ENCODE peak calls at places on chromosomes 6 and 20, in six cellular contexts. B is Panc1, O is esophagus muscularis mucosa, V is HCT116, T is GM12892, Y is spleen. I is an unnamed sample.

GRCh38 chr6:117167520-117168271 is 97.7 kb upstream of the VGLL2 start:
- DNase-seq in O (no peak), V (peak), T (no peak), Y (no peak), B (no peak), I (no peak)

GRCh38 chr6:62445521-62445920 is 159.5 kb upstream of the KHDRBS2 start:
- DNase-seq in T (no peak), V (no peak), O (no peak), Y (peak), B (no peak), I (no peak)

GRCh38 chr6:106975699-106976032 is 1.1 kb upstream of the CD24 start:
- DNase-seq in O (no peak), B (no peak), Y (no peak), V (no peak), T (no peak), I (no peak)

GRCh38 chr20:47117789-47118188 is 223.1 kb downstream of the EYA2 start:
- DNase-seq in B (no peak), V (no peak), Y (no peak), T (no peak), O (no peak), I (no peak)

GRCh38 chr20:10553326-10553984 is 118.3 kb downstream of the SLX4IP start:
- DNase-seq in Y (no peak), O (peak), V (no peak), T (no peak), B (no peak), I (peak)

GRCh38 chr6:108751851-108752732 is 96.1 kb upstream of the ARMC2 start:
- DNase-seq in O (no peak), B (no peak), Y (no peak), T (no peak), V (no peak), I (no peak)

GRCh38 chr6:95364016-95364604 is 213.2 kb upstream of the MANEA start:
- DNase-seq in O (no peak), Y (no peak), B (peak), V (peak), T (no peak), I (no peak)

GRCh38 chr20:62860924-62861691 is 514 bp downstream of the TCFL5 start:
- DNase-seq in V (no peak), Y (peak), T (no peak), B (no peak), O (no peak), I (no peak)

GRCh38 chr6:46052479-46052878 is 36.8 kb upstream of the CLIC5 start:
- DNase-seq in Y (no peak), O (peak), T (no peak), V (no peak), B (no peak), I (no peak)

GRCh38 chr6:119240257-119241123 is 109.1 kb downstream of the MAN1A1 start:
- DNase-seq in O (no peak), V (no peak), T (no peak), B (no peak), Y (no peak), I (no peak)

GRCh38 chr20:51972031-51972430 is 169.7 kb upstream of the SALL4 start:
- DNase-seq in T (no peak), B (no peak), O (no peak), Y (no peak), V (no peak), I (no peak)

DNA sequence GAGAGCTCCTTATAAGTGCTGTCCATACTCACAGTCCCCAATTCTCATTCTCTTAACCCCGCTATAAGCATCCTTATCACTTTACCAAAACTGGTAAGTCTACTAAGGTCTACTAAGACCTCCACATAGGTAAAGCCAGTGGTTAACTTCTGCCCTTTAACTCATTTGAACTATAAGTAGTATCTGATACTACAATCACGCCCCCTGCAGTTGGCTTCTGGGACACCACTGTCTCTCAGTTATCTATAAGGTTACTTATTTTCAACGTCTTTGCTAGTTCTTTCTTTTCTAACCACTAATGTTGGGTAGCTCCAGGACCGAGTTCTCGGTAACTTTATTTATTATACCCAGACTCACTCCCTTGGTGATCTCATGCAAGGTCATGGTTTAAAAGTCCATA is 142.6 kb downstream of the ARHGAP18 start:
- DNase-seq in T (no peak), B (no peak), V (peak), O (no peak), Y (no peak), I (no peak)
- TF ChIP-seq POLR2AphosphoS5 in T (no peak), B (no peak), V (peak), O (no peak), Y (no peak), I (no peak)

GRCh38 chr6:97819680-97820079 is 536.7 kb upstream of the MMS22L start:
- DNase-seq in B (no peak), V (no peak), Y (no peak), T (no peak), O (no peak), I (no peak)

GRCh38 chr6:97813881-97814280 is 530.9 kb upstream of the MMS22L start:
- DNase-seq in O (no peak), V (no peak), B (no peak), Y (no peak), T (no peak), I (no peak)

GRCh38 chr6:97812940-97813339 is 529.9 kb upstream of the MMS22L start:
- DNase-seq in T (no peak), V (no peak), Y (no peak), O (no peak), B (no peak), I (no peak)

GRCh38 chr6:97815413-97815812 is 532.4 kb upstream of the MMS22L start:
- DNase-seq in V (no peak), T (no peak), Y (no peak), B (no peak), O (no peak), I (no peak)
- TF ChIP-seq POLR2AphosphoS5 in V (no peak), T (no peak), Y (no peak), B (no peak), O (no peak), I (no peak)

GRCh38 chr6:6665505-6665904 is 77.0 kb downstream of the LY86 start:
- DNase-seq in Y (no peak), O (no peak), T (no peak), B (no peak), V (no peak), I (no peak)
- TF ChIP-seq POLR2AphosphoS5 in Y (no peak), O (no peak), T (no peak), B (no peak), V (no peak), I (no peak)

GRCh38 chr6:10749734-10750133 is 2.1 kb downstream of the TMEM14B start:
- DNase-seq in V (no peak), T (no peak), Y (no peak), B (no peak), O (no peak), I (no peak)
- TF ChIP-seq POLR2AphosphoS5 in V (no peak), T (no peak), Y (no peak), B (no peak), O (no peak), I (no peak)

DNA sequence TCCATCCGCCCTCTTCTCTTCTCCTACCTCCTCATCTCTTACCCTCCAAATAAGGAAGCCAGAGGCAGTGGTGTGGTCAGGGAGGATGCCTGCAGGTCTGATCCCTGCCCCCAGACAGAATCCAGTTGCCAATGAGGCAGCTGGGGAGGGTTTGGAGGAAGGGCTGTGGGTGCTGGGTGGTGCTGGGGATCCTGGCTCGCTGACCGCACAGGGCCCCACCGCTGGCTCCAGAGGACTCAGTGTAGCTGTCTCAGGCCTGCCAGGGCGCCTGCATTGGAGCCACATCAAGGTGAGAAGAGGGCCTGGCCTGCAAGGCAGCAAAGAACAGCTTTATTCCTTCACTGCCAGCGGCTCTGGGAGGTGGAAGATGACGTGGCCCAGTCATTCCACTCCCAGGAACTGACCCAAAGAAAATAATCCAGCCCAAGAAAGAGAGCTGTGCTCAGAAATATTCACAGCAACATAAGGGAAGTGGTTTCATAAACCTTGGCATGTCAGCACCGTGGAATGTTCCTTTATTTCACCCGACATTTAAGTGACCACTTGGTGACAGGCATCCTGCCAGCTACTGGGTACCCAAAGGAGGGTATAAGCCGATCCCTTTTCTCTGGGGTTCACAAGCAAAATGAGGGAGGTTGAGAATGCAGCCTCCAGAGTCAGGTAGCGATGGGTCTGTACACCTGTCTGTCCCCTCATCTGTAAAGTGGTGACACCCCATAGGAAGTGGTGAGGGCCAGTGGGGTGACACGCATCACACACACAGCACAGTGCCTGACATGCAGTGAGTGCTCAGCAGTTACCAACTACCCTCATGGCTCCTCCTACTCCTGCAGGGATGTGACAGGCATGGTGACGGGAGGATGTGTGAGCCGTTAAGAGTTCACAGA is 125.1 kb downstream of the SNX5 start:
- DNase-seq in O (no peak), B (peak), V (peak), Y (no peak), T (no peak), I (no peak)
- TF ChIP-seq POLR2AphosphoS5 in O (peak), B (no peak), V (peak), Y (no peak), T (no peak), I (peak)

DNA sequence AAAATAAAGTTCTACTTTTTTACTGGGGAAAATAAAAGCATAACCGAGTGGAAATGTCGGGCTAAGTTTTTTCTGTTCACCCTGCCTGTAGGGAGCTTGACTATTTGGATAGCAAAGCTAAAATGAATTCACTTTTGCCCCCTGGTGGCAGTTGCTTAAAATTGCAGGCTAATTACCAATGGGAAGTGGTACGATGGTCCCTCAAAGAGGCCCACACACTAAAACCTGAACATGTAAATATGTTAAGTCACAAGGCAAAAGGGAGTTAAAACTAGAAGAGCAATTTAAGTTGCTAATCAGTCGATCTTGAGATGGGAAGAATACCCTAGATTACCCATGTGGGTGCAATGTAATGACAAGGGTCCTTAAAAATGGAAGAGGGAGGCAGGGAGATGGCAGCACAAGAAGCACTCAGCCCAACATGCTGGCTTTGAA is 916 bp upstream of the SUN5 start:
- DNase-seq in T (no peak), O (no peak), B (no peak), Y (no peak), V (peak), I (no peak)
- TF ChIP-seq POLR2AphosphoS5 in T (no peak), O (no peak), B (no peak), Y (no peak), V (no peak), I (no peak)